ENCODE peak calls at places on chromosomes 16 and 17, in seven cellular contexts. H is BJ, A is body of pancreas, Q is cardiac muscle cell, V is sigmoid colon, X is NB4, Z is endodermal cell. N is an unnamed sample.

GRCh38 chr16:84266451-84266850 is 26.6 kb upstream of the KCNG4 start:
- DNase-seq in H (no peak), Q (peak; percentile 76), V (no peak), X (peak; percentile 76), A (peak; percentile 37), Z (peak; percentile 92), N (peak; percentile 14)

GRCh38 chr16:81446318-81447275 is 2.0 kb downstream of the CMIP start:
- DNase-seq in V (no peak), Q (no peak), Z (peak; percentile 68), X (peak; percentile 44), H (no peak), A (peak; percentile 78), N (no peak)

GRCh38 chr17:46832945-46833839 is 14.7 kb upstream of the WNT3 start:
- DNase-seq in X (no peak), A (peak; percentile 61), V (no peak), Z (peak; percentile 78), H (peak; percentile 19), Q (peak; percentile 52), N (peak; percentile 49)

GRCh38 chr16:63050391-63050790 is 1014.2 kb upstream of the CDH8 start:
- DNase-seq in Z (no peak), V (no peak), Q (no peak), H (no peak), X (no peak), A (no peak), N (no peak)

GRCh38 chr16:66554021-66554420 is 1.6 kb downstream of the CKLF start:
- DNase-seq in Z (no peak), Q (no peak), A (no peak), X (no peak), V (no peak), H (no peak), N (no peak)

GRCh38 chr16:85046957-85047866 is 19.6 kb downstream of the KIAA0513 start:
- DNase-seq in H (no peak), Q (peak; percentile 62), Z (peak; percentile 58), V (no peak), A (peak; percentile 67), X (no peak), N (no peak)

GRCh38 chr16:2155091-2156024 is at the start of gene TRAF7:
- DNase-seq in H (peak; percentile 100), Q (peak; percentile 100), X (peak; percentile 100), A (peak; percentile 100), Z (peak; percentile 100), V (peak; percentile 100), N (peak; percentile 100)

GRCh38 chr17:80187090-80187489 is 17.3 kb downstream of the CARD14 start:
- DNase-seq in V (no peak), A (no peak), H (no peak), Q (peak; percentile 65), Z (no peak), X (no peak), N (peak; percentile 10)

GRCh38 chr17:286571-286970 is 66.0 kb downstream of the RPH3AL start:
- DNase-seq in A (peak; percentile 1), Z (no peak), X (no peak), V (peak; percentile 40), H (no peak), Q (no peak), N (no peak)

GRCh38 chr16:12903325-12904040 is 2.1 kb downstream of the SHISA9 start:
- DNase-seq in Q (no peak), A (no peak), X (no peak), H (no peak), Z (peak; percentile 78), V (no peak), N (no peak)

GRCh38 chr16:57058291-57058861 is 34.0 kb upstream of the CPNE2 start:
- DNase-seq in H (no peak), X (no peak), A (no peak), Z (no peak), V (no peak), Q (no peak), N (no peak)

GRCh38 chr16:48081656-48082055 is 74.1 kb downstream of the ABCC12 start:
- DNase-seq in Q (peak; percentile 54), H (peak; percentile 50), Z (no peak), X (no peak), V (no peak), A (no peak), N (peak; percentile 97)

GRCh38 chr17:50605434-50605833 is 29.2 kb upstream of the ABCC3 start:
- DNase-seq in Z (no peak), X (no peak), A (no peak), V (no peak), H (peak; percentile 12), Q (peak; percentile 67), N (peak; percentile 21)

GRCh38 chr17:82303944-82304808 is 13.2 kb downstream of the CD7 start:
- DNase-seq in A (no peak), Z (no peak), X (no peak), Q (peak; percentile 73), V (no peak), H (no peak), N (no peak)

GRCh38 chr16:79437764-79438728 is 162.5 kb downstream of the MAF start:
- DNase-seq in A (peak; percentile 33), Z (peak; percentile 72), X (no peak), V (no peak), Q (peak; percentile 12), H (no peak), N (no peak)

GRCh38 chr17:80834896-80835281 is 156.8 kb upstream of the CHMP6 start:
- DNase-seq in V (no peak), H (no peak), Z (no peak), A (no peak), X (no peak), Q (no peak), N (no peak)

GRCh38 chr17:13395872-13396271 is 205.9 kb downstream of the HS3ST3A1 start:
- DNase-seq in Z (no peak), X (peak; percentile 10), V (no peak), A (no peak), Q (peak; percentile 64), H (no peak), N (peak; percentile 26)

GRCh38 chr17:45147102-45147580 is 1.1 kb upstream of the HEXIM1 start:
- DNase-seq in H (no peak), Z (no peak), X (peak; percentile 87), Q (peak; percentile 83), V (no peak), A (peak; percentile 76), N (no peak)

GRCh38 chr17:76784926-76785325 is 47.0 kb downstream of the MFSD11 start:
- DNase-seq in Z (no peak), A (no peak), Q (no peak), H (no peak), X (no peak), V (no peak), N (no peak)

GRCh38 chr17:40090234-40091111 is 9.9 kb downstream of the NR1D1 start:
- DNase-seq in V (peak; percentile 91), Q (no peak), X (no peak), Z (no peak), A (no peak), H (no peak), N (no peak)

GRCh38 chr16:23183486-23183862 is 929 bp downstream of the SCNN1G start:
- DNase-seq in Q (no peak), V (no peak), A (no peak), X (no peak), Z (peak; percentile 45), H (no peak), N (no peak)
- H3K4me3 ChIP-seq in Q (no peak overlapping the region), V (no peak overlapping the region), A (no peak overlapping the region), X (no peak overlapping the region), Z (no peak overlapping the region), H (no peak overlapping the region), N (no peak overlapping the region)

DNA sequence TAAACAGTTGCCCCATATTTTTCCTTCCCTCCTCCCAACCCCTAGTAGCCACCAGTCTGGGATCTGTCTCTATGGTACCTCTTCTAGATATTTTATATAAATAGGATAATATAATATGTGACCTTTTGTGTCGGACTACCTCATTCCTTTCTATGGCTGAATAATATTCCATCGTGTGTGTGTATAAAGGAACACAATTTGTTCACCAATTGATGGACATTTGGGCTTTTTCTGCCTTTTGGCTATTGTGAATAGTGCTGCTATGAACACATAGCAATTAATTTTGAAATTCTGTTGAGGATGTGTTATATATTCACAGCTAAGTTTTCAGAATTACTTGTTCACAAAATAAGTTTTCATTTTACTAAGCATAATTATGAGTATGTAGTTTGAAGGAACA is 2.5 kb downstream of the NFATC3 start:
- DNase-seq in V (no peak), X (no peak), A (no peak), Q (no peak), H (no peak), Z (no peak), N (no peak)
- H3K4me3 ChIP-seq in V (no peak overlapping the region), X (peak overlapping the region; percentile 90), A (no peak overlapping the region), Q (no peak overlapping the region), H (no peak overlapping the region), Z (peak overlapping the region; percentile 92), N (no peak overlapping the region)

GRCh38 chr17:74114881-74115470 is 88.5 kb upstream of the RPL38 start:
- DNase-seq in H (no peak), V (no peak), X (no peak), Q (no peak), Z (no peak), A (no peak), N (no peak)

GRCh38 chr17:74113952-74114351 is 89.5 kb upstream of the RPL38 start:
- DNase-seq in V (no peak), X (no peak), Q (no peak), A (no peak), H (no peak), Z (no peak), N (no peak)

GRCh38 chr17:74116087-74116717 is 87.3 kb upstream of the RPL38 start:
- DNase-seq in V (no peak), Z (peak; percentile 91), A (no peak), X (no peak), Q (no peak), H (peak; percentile 22), N (no peak)

GRCh38 chr17:74117087-74117486 is 86.4 kb upstream of the RPL38 start:
- DNase-seq in X (no peak), Q (no peak), Z (peak; percentile 70), A (no peak), H (no peak), V (peak; percentile 34), N (no peak)

GRCh38 chr17:74115586-74115985 is 87.9 kb upstream of the RPL38 start:
- DNase-seq in V (no peak), X (no peak), Z (no peak), H (no peak), A (no peak), Q (no peak), N (no peak)
- H3K4me3 ChIP-seq in V (no peak overlapping the region), X (no peak overlapping the region), Z (no peak overlapping the region), H (no peak overlapping the region), A (no peak overlapping the region), Q (no peak overlapping the region), N (no peak overlapping the region)

GRCh38 chr16:77790964-77791363 is 2.6 kb downstream of the VAT1L start:
- DNase-seq in Q (no peak), H (no peak), Z (peak; percentile 26), X (no peak), A (no peak), V (no peak), N (no peak)
- H3K4me3 ChIP-seq in Q (no peak overlapping the region), H (no peak overlapping the region), Z (no peak overlapping the region), X (no peak overlapping the region), A (no peak overlapping the region), V (no peak overlapping the region), N (no peak overlapping the region)